ENCODE peak calls at places on chromosomes 7 and 10, in ten cellular contexts. Q is neural progenitor cell, A is H9, Z is K562, D is hepatocyte, W is mesendoderm, S is GM23248, J is A549, M is GM23338, F is mammary epithelial cell. G is an unnamed sample.

GRCh38 chr10:59432207-59432900 is 70.0 kb upstream of the FAM13C start:
- DNase-seq in J (no peak), Q (no peak), F (peak), M (no peak), W (no peak), Z (no peak), D (no peak), A (no peak), S (peak), G (no peak)

GRCh38 chr7:109549461-109549860 is 979.8 kb downstream of the DNAJB9 start:
- DNase-seq in D (no peak), A (no peak), F (no peak), Q (no peak), M (no peak), S (no peak), W (no peak), Z (no peak), J (no peak), G (no peak)

GRCh38 chr7:143223784-143224183 is 1.9 kb downstream of the TAS2R40 start:
- DNase-seq in W (no peak), F (no peak), S (no peak), J (no peak), M (no peak), A (no peak), D (no peak), Q (no peak), Z (no peak), G (peak)

GRCh38 chr10:119342017-119342734 is 134.8 kb downstream of the GRK5 start:
- DNase-seq in Q (no peak), M (no peak), W (no peak), J (no peak), Z (no peak), F (no peak), D (no peak), S (peak), A (no peak), G (no peak)

GRCh38 chr10:119521443-119522204 is 20.9 kb downstream of the RGS10 start:
- DNase-seq in J (peak), Q (no peak), M (no peak), F (peak), A (no peak), W (peak), Z (no peak), S (peak), D (no peak), G (peak)

GRCh38 chr7:133709036-133709880 is 417.9 kb upstream of the LRGUK start:
- DNase-seq in Z (no peak), J (no peak), W (no peak), D (no peak), S (peak), M (no peak), A (no peak), F (no peak), Q (no peak), G (no peak)

GRCh38 chr10:132904169-132904813 is 38.1 kb downstream of the CFAP46 start:
- DNase-seq in S (peak), D (peak), Q (peak), W (peak), A (peak), Z (peak), M (peak), J (peak), F (peak), G (peak)

GRCh38 chr10:87101996-87102395 is 7.0 kb downstream of the SHLD2 start:
- DNase-seq in S (no peak), W (no peak), D (no peak), M (no peak), Z (no peak), J (no peak), F (no peak), A (no peak), Q (no peak), G (no peak)

GRCh38 chr7:27235387-27236052 is 7.1 kb upstream of the EVX1 start:
- DNase-seq in F (peak), D (peak), J (peak), Q (peak), S (peak), W (peak), Z (peak), A (peak), M (peak), G (peak)

GRCh38 chr7:65233409-65234034 is 140.1 kb upstream of the ZNF92 start:
- DNase-seq in J (no peak), M (no peak), Q (no peak), Z (no peak), S (no peak), F (no peak), D (no peak), W (peak), A (no peak), G (no peak)

GRCh38 chr7:4216016-4216415 is 466.1 kb upstream of the FOXK1 start:
- DNase-seq in A (no peak), J (no peak), D (no peak), M (no peak), S (no peak), Q (no peak), F (peak), Z (no peak), W (no peak), G (no peak)

GRCh38 chr7:33757563-33758165 is 147.7 kb upstream of the BMPER start:
- DNase-seq in S (peak), W (no peak), M (peak), Z (peak), F (peak), Q (peak), D (peak), A (no peak), J (peak), G (peak)

GRCh38 chr10:92969151-92969550 is 91.4 kb upstream of the CYP26C1 start:
- DNase-seq in S (peak), F (no peak), D (no peak), Q (no peak), M (no peak), Z (no peak), J (no peak), A (no peak), W (no peak), G (no peak)

GRCh38 chr7:102890292-102890970 is 22.4 kb upstream of the LRRC17 start:
- DNase-seq in M (no peak), W (no peak), Q (no peak), A (no peak), F (no peak), J (no peak), D (peak), Z (no peak), S (peak), G (no peak)

GRCh38 chr7:29077854-29078253 is 68.5 kb downstream of the CPVL start:
- DNase-seq in F (no peak), M (no peak), D (no peak), W (no peak), Q (no peak), Z (no peak), S (peak), J (no peak), A (no peak), G (no peak)

GRCh38 chr10:34290412-34291082 is 524.5 kb downstream of the PARD3 start:
- DNase-seq in M (no peak), F (peak), Z (no peak), S (peak), A (no peak), D (peak), J (no peak), Q (no peak), W (no peak), G (no peak)

DNA sequence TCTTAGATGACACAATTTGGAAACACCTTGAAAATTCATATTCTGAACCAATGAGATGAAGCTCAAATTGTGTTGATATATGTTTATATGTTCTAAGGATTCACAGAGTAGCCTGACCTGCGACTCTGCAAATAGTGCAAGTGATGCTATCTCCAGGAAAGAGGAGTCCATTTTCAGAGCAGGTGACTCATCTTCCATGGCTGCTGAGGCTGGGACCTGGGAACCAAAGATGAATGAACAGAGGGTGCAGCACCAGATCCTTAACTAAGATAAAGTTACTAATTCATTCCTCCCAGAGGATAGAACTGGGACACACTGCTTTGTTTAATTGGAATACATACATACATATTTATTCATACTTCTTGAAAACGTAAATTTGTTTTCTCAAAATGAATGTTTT is 240.6 kb upstream of the SEMA3C start:
- DNase-seq in M (no peak), F (peak), S (peak), Q (no peak), D (no peak), A (no peak), Z (peak), W (peak), J (peak), G (peak)
- H3K4me2 ChIP-seq in M (no peak), F (no peak), S (no peak), Q (no peak), D (no peak), A (no peak), Z (no peak), W (no peak), J (peak), G (no peak)

GRCh38 chr7:116715087-116715486 is 43.1 kb downstream of the MET start:
- DNase-seq in M (no peak), Q (no peak), A (no peak), F (no peak), D (no peak), W (peak), S (peak), Z (no peak), J (no peak), G (no peak)

GRCh38 chr7:116711790-116712189 is 39.8 kb downstream of the MET start:
- DNase-seq in D (no peak), J (no peak), M (no peak), Z (no peak), W (no peak), A (no peak), Q (no peak), F (no peak), S (no peak), G (no peak)

GRCh38 chr7:116713918-116714317 is 41.9 kb downstream of the MET start:
- DNase-seq in Q (no peak), J (no peak), F (peak), W (no peak), A (no peak), M (no peak), S (peak), Z (no peak), D (no peak), G (no peak)

GRCh38 chr7:116710764-116711452 is 38.9 kb downstream of the MET start:
- DNase-seq in D (no peak), J (no peak), Q (no peak), F (peak), M (no peak), A (no peak), W (no peak), S (no peak), Z (no peak), G (peak)

GRCh38 chr7:116713500-116713899 is 41.5 kb downstream of the MET start:
- DNase-seq in S (no peak), J (no peak), Q (no peak), M (no peak), W (no peak), Z (no peak), A (no peak), D (no peak), F (no peak), G (no peak)
- H3K4me2 ChIP-seq in S (peak), J (peak), Q (no peak), M (no peak), W (no peak), Z (peak), A (no peak), D (no peak), F (no peak), G (no peak)

GRCh38 chr7:75880242-75880641 is 1.4 kb downstream of the RHBDD2 start:
- DNase-seq in D (no peak), Q (no peak), J (no peak), W (no peak), S (no peak), A (no peak), Z (no peak), F (no peak), M (no peak), G (no peak)

GRCh38 chr7:75879771-75880184 is 944 bp downstream of the RHBDD2 start:
- DNase-seq in W (peak), A (no peak), Q (peak), D (no peak), F (no peak), J (no peak), S (peak), M (peak), Z (no peak), G (no peak)

GRCh38 chr7:75876126-75876881 is 2.5 kb upstream of the RHBDD2 start:
- DNase-seq in W (no peak), D (no peak), Z (no peak), Q (no peak), J (no peak), A (no peak), M (no peak), S (no peak), F (no peak), G (no peak)

GRCh38 chr7:75878769-75879596 is at the start of gene RHBDD2:
- DNase-seq in Z (peak), S (peak), W (peak), A (peak), D (peak), J (peak), M (peak), Q (peak), F (peak), G (peak)

DNA sequence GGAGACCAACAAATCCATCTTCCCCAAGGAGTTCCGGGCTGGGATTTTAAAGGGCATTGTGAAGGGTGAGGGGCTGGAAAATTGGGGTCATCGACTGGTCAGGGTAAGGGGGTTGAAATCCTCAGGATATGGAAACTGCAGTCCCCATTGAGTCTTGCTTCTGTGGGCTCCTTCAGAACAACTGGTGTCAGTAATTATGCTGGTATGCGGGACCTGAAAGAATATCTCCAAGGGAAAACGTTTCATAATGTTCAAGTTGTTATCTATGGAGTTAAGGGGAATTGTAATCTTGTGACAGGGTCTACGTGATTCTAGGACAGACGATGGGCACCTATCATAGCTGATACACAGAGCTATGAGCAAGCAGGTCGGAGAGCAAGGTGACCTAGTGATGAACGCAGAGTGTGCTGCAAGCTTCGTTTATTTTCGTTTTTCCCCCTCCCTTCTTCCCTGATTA is 494 bp upstream of the RHBDD2 start:
- DNase-seq in Q (no peak), Z (no peak), S (no peak), W (no peak), D (no peak), F (no peak), M (no peak), J (no peak), A (no peak), G (no peak)
- H3K4me2 ChIP-seq in Q (peak), Z (peak), S (peak), W (peak), D (peak), F (peak), M (peak), J (peak), A (peak), G (peak)

GRCh38 chr7:50156163-50156562 is 63.1 kb upstream of the ZPBP start:
- DNase-seq in D (no peak), Q (no peak), F (no peak), J (no peak), A (no peak), Z (no peak), M (no peak), W (no peak), S (no peak), G (no peak)
- H3K4me2 ChIP-seq in D (no peak), Q (no peak), F (no peak), J (no peak), A (no peak), Z (no peak), M (no peak), W (no peak), S (no peak), G (no peak)

GRCh38 chr10:114061794-114062193 is 18.1 kb downstream of the ADRB1 start:
- DNase-seq in F (no peak), M (no peak), A (no peak), D (no peak), S (no peak), Z (no peak), W (no peak), J (no peak), Q (no peak), G (no peak)

GRCh38 chr10:114057845-114058244 is 14.2 kb downstream of the ADRB1 start:
- DNase-seq in D (no peak), S (no peak), F (no peak), Q (no peak), Z (no peak), J (no peak), W (no peak), M (no peak), A (no peak), G (no peak)

GRCh38 chr10:114061148-114061547 is 17.5 kb downstream of the ADRB1 start:
- DNase-seq in F (peak), A (no peak), D (no peak), M (peak), S (no peak), Q (no peak), J (no peak), Z (no peak), W (no peak), G (no peak)

GRCh38 chr10:114058297-114058696 is 14.6 kb downstream of the ADRB1 start:
- DNase-seq in F (no peak), Z (no peak), Q (no peak), W (no peak), J (no peak), S (no peak), A (no peak), M (no peak), D (no peak), G (no peak)

DNA sequence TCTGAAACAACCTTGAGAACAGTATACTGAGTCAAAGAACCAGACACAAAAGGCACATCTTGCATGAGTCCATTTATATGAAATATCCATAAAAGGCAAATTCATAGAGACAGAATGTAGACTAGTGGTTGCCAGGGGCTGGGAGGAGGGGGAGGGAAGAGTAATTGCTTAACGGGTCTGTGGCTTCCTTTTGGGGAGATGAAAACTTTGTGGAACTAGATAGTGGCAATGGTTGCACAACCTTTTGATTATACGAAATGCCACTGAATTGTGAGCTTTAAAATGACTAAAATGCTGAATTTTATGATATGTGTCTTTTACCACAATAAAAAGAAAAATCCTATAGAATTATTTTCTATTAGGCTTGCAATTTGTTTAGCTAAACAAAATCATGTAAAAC is 16.8 kb downstream of the ADRB1 start:
- DNase-seq in W (no peak), J (no peak), M (no peak), A (no peak), Z (no peak), Q (no peak), D (no peak), S (no peak), F (no peak), G (no peak)
- H3K4me2 ChIP-seq in W (no peak), J (no peak), M (no peak), A (no peak), Z (no peak), Q (no peak), D (no peak), S (no peak), F (no peak), G (no peak)

GRCh38 chr10:69838853-69839252 is 37.1 kb downstream of the COL13A1 start:
- DNase-seq in Z (no peak), F (no peak), S (peak), D (no peak), J (no peak), M (peak), W (peak), Q (no peak), A (no peak), G (peak)
- H3K4me2 ChIP-seq in Z (no peak), F (no peak), S (no peak), D (no peak), J (no peak), M (peak), W (no peak), Q (no peak), A (no peak), G (peak)